ENCODE peak calls at places on chromosomes 5 and 9, in nine cellular contexts. L is tibial nerve; N is tibial artery; B is stimulated activated CD4-positive, alpha-beta T cell treated with anti-CD3 and anti-CD28 coated beads, Interleukin-2, amount 100 ng/mL, for 4 hours; T is uterus; K is NCI-H1092; Q is CD4-positive, alpha-beta T cell; W is globus pallidus; J is GM04504. A is an unnamed sample.

GRCh38 chr5:142325677-142326479 is 1.1 kb upstream of the SPRY4 start:
- DNase-seq in N (peak), B (no peak), J (no peak), T (no peak), K (peak), Q (no peak), L (peak), W (no peak), A (no peak)

GRCh38 chr9:89648247-89649000 is 43.6 kb downstream of the GADD45G start:
- DNase-seq in T (no peak), N (no peak), K (no peak), J (no peak), W (no peak), B (no peak), L (no peak), Q (no peak), A (no peak)

GRCh38 chr5:139660105-139660915 is 12.2 kb downstream of the CXXC5 start:
- DNase-seq in Q (no peak), K (no peak), L (no peak), T (peak), J (no peak), W (peak), N (peak), B (no peak), A (peak)

GRCh38 chr9:33452828-33453271 is 5.5 kb upstream of the AQP3 start:
- DNase-seq in N (no peak), J (peak), K (peak), T (no peak), W (no peak), L (no peak), Q (peak), B (peak), A (peak)

GRCh38 chr5:1214163-1214935 is 10.8 kb upstream of the SLC6A18 start:
- DNase-seq in K (no peak), L (no peak), B (no peak), T (no peak), Q (no peak), J (no peak), W (no peak), N (no peak), A (no peak)

GRCh38 chr5:97980291-97980690 is 793.2 kb upstream of the RGMB start:
- DNase-seq in K (no peak), Q (no peak), B (no peak), L (no peak), W (no peak), T (no peak), J (no peak), N (no peak), A (no peak)

GRCh38 chr5:132268698-132269551 is 11.4 kb downstream of the PDLIM4 start:
- DNase-seq in J (peak), L (no peak), B (no peak), T (peak), N (no peak), W (no peak), Q (no peak), K (no peak), A (no peak)

GRCh38 chr9:132144708-132145365 is 17.0 kb upstream of the NTNG2 start:
- DNase-seq in T (no peak), L (no peak), B (no peak), J (no peak), K (no peak), N (no peak), Q (no peak), W (no peak), A (no peak)

GRCh38 chr5:179854356-179854755 is 4.3 kb downstream of the MRNIP start:
- DNase-seq in T (no peak), Q (no peak), N (no peak), L (no peak), W (no peak), K (no peak), J (no peak), B (no peak), A (no peak)

GRCh38 chr5:13662646-13663045 is 281.8 kb downstream of the DNAH5 start:
- DNase-seq in B (no peak), W (no peak), T (no peak), L (no peak), N (no peak), K (no peak), Q (no peak), J (no peak), A (no peak)

GRCh38 chr5:132253008-132253441 is 4.5 kb upstream of the PDLIM4 start:
- DNase-seq in B (no peak), K (no peak), T (no peak), N (no peak), J (no peak), L (no peak), W (no peak), Q (no peak), A (no peak)

GRCh38 chr9:120344230-120344629 is 235.7 kb downstream of the CDK5RAP2 start:
- DNase-seq in W (no peak), J (peak), L (no peak), B (no peak), Q (no peak), K (no peak), N (no peak), T (no peak), A (no peak)

GRCh38 chr9:26940779-26941178 is 6.3 kb downstream of the PLAA start:
- DNase-seq in N (no peak), W (no peak), T (no peak), K (no peak), J (no peak), B (no peak), L (no peak), Q (no peak), A (no peak)

GRCh38 chr5:151087475-151087874 is 6.6 kb upstream of the TNIP1 start:
- DNase-seq in L (no peak), W (no peak), N (no peak), B (no peak), T (no peak), K (no peak), J (no peak), Q (no peak), A (no peak)

GRCh38 chr9:33464045-33464636 is 9.6 kb downstream of the NOL6 start:
- DNase-seq in K (no peak), B (no peak), Q (no peak), N (no peak), W (no peak), T (no peak), L (no peak), J (no peak), A (no peak)

GRCh38 chr5:89265511-89266169 is 382.7 kb upstream of the MEF2C start:
- DNase-seq in J (no peak), T (no peak), K (no peak), B (no peak), Q (no peak), N (no peak), W (no peak), L (no peak), A (no peak)

GRCh38 chr5:26625099-26625498 is 413.3 kb downstream of the CDH9 start:
- DNase-seq in K (no peak), W (no peak), J (no peak), N (no peak), T (no peak), L (no peak), B (no peak), Q (no peak), A (no peak)

GRCh38 chr9:2087500-2088313 is 72.6 kb downstream of the SMARCA2 start:
- DNase-seq in J (no peak), K (no peak), B (no peak), Q (no peak), L (no peak), N (no peak), W (peak), T (no peak), A (peak)

GRCh38 chr5:16160706-16161105 is 18.9 kb downstream of the MARCHF11 start:
- DNase-seq in B (no peak), J (peak), T (no peak), N (no peak), L (no peak), Q (no peak), W (peak), K (peak), A (peak)

A was measured in GDM1.